ENCODE peak calls at places on chromosomes 1 and 21, in ten cellular contexts. Y is spleen, N is Peyer's patch, J is HepG2, A is breast epithelium, Q is MM.1S, H is right lobe of liver, F is fibroblast of lung, U is body of pancreas, D is PC-3. C is an unnamed sample. For H3K4me1, the result is how much of the 10 kb centered on the place peaks cover.

GRCh38 chr1:42923367-42924248 is 35.1 kb downstream of the SLC2A1 start:
- DNase-seq in Y (no peak), N (no peak), J (no peak), A (no peak), Q (no peak), H (no peak), F (no peak), U (no peak), D (no peak), C (no peak)

GRCh38 chr21:33848252-33848953 is 67.2 kb downstream of the ATP5PO start:
- DNase-seq in Y (no peak), N (no peak), J (no peak), A (no peak), Q (no peak), H (no peak), F (no peak), U (no peak), D (peak), C (no peak)

GRCh38 chr1:155504207-155504606 is 58.4 kb downstream of the ASH1L start:
- DNase-seq in Y (no peak), N (no peak), J (peak), A (no peak), Q (peak), H (no peak), F (peak), U (no peak), D (peak), C (no peak)

GRCh38 chr1:116769561-116769977 is 15.3 kb downstream of the CD2 start:
- DNase-seq in Y (no peak), N (peak), J (no peak), A (no peak), Q (peak), H (no peak), F (no peak), U (no peak), D (peak), C (no peak)

GRCh38 chr1:66374561-66375111 is 159.3 kb upstream of the SGIP1 start:
- DNase-seq in Y (no peak), N (no peak), J (no peak), A (no peak), Q (peak), H (no peak), F (peak), U (no peak), D (peak), C (no peak)

GRCh38 chr1:67171574-67171955 is 5.3 kb downstream of the IL23R start:
- DNase-seq in Y (no peak), N (no peak), J (no peak), A (no peak), Q (no peak), H (no peak), F (no peak), U (no peak), D (no peak), C (no peak)

GRCh38 chr1:236401698-236402097 is 7.6 kb downstream of the EDARADD start:
- DNase-seq in Y (no peak), N (no peak), J (no peak), A (no peak), Q (no peak), H (no peak), F (no peak), U (no peak), D (no peak), C (no peak)

GRCh38 chr1:227343727-227344551 is 25.6 kb upstream of the CDC42BPA start:
- DNase-seq in Y (no peak), N (no peak), J (no peak), A (no peak), Q (no peak), H (no peak), F (peak), U (no peak), D (peak), C (no peak)

GRCh38 chr1:204904228-204904810 is 33.7 kb downstream of the NFASC start:
- DNase-seq in Y (no peak), N (no peak), J (no peak), A (no peak), Q (no peak), H (no peak), F (no peak), U (no peak), D (no peak), C (no peak)

GRCh38 chr1:13751985-13752384 is 52.0 kb downstream of the PRDM2 start:
- DNase-seq in Y (no peak), N (no peak), J (peak), A (no peak), Q (no peak), H (no peak), F (no peak), U (no peak), D (no peak), C (no peak)
- H3K4me1 ChIP-seq in Y (half or more), N (under half), J (under half), A (under half), Q (under half), H (under half), F (under half), U (half or more), D (under half), C (under half)

GRCh38 chr1:76302711-76303347 is 228.3 kb downstream of the ST6GALNAC3 start:
- DNase-seq in Y (no peak), N (no peak), J (no peak), A (no peak), Q (no peak), H (no peak), F (no peak), U (no peak), D (no peak), C (no peak)
- H3K27ac ChIP-seq in Y (no peak), N (no peak), J (no peak), A (no peak), Q (no peak), H (no peak), F (no peak), U (no peak), D (no peak), C (no peak)

GRCh38 chr1:23620605-23621004 is 61.3 kb upstream of the ID3 start:
- DNase-seq in Y (no peak), N (no peak), J (no peak), A (no peak), Q (no peak), H (no peak), F (no peak), U (no peak), D (no peak), C (no peak)
- H3K4me1 ChIP-seq in Y (under half), N (under half), J (under half), A (under half), Q (half or more), H (under half), F (under half), U (under half), D (under half), C (under half)

DNA sequence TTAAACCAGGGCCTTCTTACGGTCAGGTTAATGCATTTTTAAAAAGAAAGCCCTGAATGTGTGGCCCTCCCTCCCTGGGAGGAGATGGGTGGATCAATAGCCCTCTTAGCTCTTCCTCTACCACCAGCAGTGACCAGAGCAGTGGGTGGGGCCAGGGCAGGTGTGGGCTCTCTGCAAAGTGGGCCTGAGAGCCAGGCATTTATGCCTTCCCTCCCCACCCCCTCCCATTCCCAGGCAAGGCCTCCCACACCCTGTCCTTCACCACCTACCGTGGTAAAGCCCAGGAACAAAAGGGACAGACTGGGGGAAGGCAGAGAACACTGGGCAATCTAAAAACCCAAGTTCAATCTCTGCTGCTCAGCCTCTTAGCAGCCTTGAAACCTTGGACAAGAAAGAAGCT is 63.9 kb downstream of the SSBP3 start:
- DNase-seq in Y (no peak), N (no peak), J (no peak), A (no peak), Q (no peak), H (no peak), F (no peak), U (no peak), D (no peak), C (no peak)
- H3K27ac ChIP-seq in Y (no peak), N (no peak), J (no peak), A (no peak), Q (no peak), H (no peak), F (no peak), U (no peak), D (no peak), C (peak)

DNA sequence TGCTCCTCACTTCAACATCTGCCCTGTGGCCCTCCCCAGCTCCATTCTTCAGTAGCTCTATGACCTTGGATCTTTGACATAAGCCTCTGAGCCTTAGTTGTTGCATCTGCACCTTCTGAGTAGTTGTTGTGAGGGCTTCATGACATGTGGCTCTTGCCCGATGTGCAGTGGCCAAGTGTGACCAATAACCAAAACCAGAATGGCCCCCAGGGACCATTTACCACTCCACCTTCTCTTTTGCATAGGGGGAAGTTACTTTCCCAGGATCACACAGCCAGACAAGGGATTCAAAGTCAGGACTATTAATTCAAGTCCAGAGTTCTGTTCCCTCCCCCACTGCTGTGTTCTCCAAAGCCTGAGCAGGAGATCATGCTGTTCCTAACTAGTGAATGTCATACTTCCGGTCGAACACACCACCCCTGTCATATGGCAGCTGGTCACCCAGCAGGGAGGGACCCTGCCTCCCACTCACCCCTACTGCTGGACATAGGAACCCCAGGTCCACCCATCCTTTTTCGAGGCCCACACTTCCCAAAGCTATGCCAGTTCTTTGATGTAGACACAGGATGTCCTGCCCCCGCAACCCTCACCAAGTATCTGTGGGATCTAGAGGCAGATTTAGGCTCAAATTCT is 4.0 kb downstream of the FGR start:
- DNase-seq in Y (peak), N (peak), J (no peak), A (no peak), Q (no peak), H (no peak), F (no peak), U (no peak), D (no peak), C (no peak)
- H3K4me1 ChIP-seq in Y (half or more), N (under half), J (under half), A (under half), Q (under half), H (under half), F (under half), U (under half), D (under half), C (under half)

C was measured in ovary.